ENCODE peak calls at places on chromosomes 12 and 14, in nine cellular contexts. One of them, this sample, is unnamed.

GRCh38 chr12:132374821-132375445 is 45.5 kb upstream of the GALNT9 start:
- DNase-seq in NAMALWA: no peak
- DNase-seq in mucosa of gallbladder: no peak
- DNase-seq in HS-5: no peak
- DNase-seq in left kidney: no peak
- DNase-seq in H4: no peak
- DNase-seq in SHP77: no peak
- DNase-seq in NCI-H1092 treated with DMSO at 0.1 percent for 48 hours: no peak
- DNase-seq in ELF-1: no peak
- DNase-seq in this sample: no peak

GRCh38 chr12:95083938-95084337 is 10.5 kb upstream of the NR2C1 start:
- DNase-seq in left kidney: peak
- DNase-seq in mucosa of gallbladder: peak
- DNase-seq in ELF-1: peak
- DNase-seq in SHP77: no peak
- DNase-seq in H4: peak
- DNase-seq in HS-5: peak
- DNase-seq in NCI-H1092 treated with DMSO at 0.1 percent for 48 hours: no peak
- DNase-seq in NAMALWA: no peak
- DNase-seq in this sample: peak

GRCh38 chr12:93315907-93316622 is 61.7 kb upstream of the NUDT4 start:
- DNase-seq in H4: no peak
- DNase-seq in ELF-1: no peak
- DNase-seq in NCI-H1092 treated with DMSO at 0.1 percent for 48 hours: no peak
- DNase-seq in NAMALWA: no peak
- DNase-seq in mucosa of gallbladder: no peak
- DNase-seq in SHP77: no peak
- DNase-seq in HS-5: no peak
- DNase-seq in left kidney: no peak
- DNase-seq in this sample: no peak

GRCh38 chr14:73249564-73250316 is 12.4 kb downstream of the PAPLN start:
- DNase-seq in NAMALWA: no peak
- DNase-seq in H4: no peak
- DNase-seq in HS-5: no peak
- DNase-seq in ELF-1: no peak
- DNase-seq in left kidney: no peak
- DNase-seq in mucosa of gallbladder: no peak
- DNase-seq in SHP77: no peak
- DNase-seq in NCI-H1092 treated with DMSO at 0.1 percent for 48 hours: no peak
- DNase-seq in this sample: no peak

GRCh38 chr12:24387381-24387780 is 437.9 kb upstream of the SOX5 start:
- DNase-seq in left kidney: no peak
- DNase-seq in NCI-H1092 treated with DMSO at 0.1 percent for 48 hours: no peak
- DNase-seq in H4: no peak
- DNase-seq in HS-5: no peak
- DNase-seq in SHP77: no peak
- DNase-seq in ELF-1: no peak
- DNase-seq in mucosa of gallbladder: no peak
- DNase-seq in NAMALWA: no peak
- DNase-seq in this sample: no peak

GRCh38 chr14:71290960-71291466 is 383.8 kb downstream of the PCNX1 start:
- DNase-seq in HS-5: peak
- DNase-seq in left kidney: peak
- DNase-seq in ELF-1: no peak
- DNase-seq in NCI-H1092 treated with DMSO at 0.1 percent for 48 hours: no peak
- DNase-seq in SHP77: no peak
- DNase-seq in H4: peak
- DNase-seq in mucosa of gallbladder: no peak
- DNase-seq in NAMALWA: no peak
- DNase-seq in this sample: peak

GRCh38 chr12:126567016-126567415 is 1501.8 kb downstream of the AACS start:
- DNase-seq in mucosa of gallbladder: no peak
- DNase-seq in NAMALWA: no peak
- DNase-seq in SHP77: no peak
- DNase-seq in NCI-H1092 treated with DMSO at 0.1 percent for 48 hours: no peak
- DNase-seq in HS-5: no peak
- DNase-seq in H4: no peak
- DNase-seq in left kidney: no peak
- DNase-seq in ELF-1: no peak
- DNase-seq in this sample: no peak

GRCh38 chr12:128983371-128983770 is 130.1 kb downstream of the GLT1D1 start:
- DNase-seq in ELF-1: peak
- DNase-seq in SHP77: no peak
- DNase-seq in NAMALWA: no peak
- DNase-seq in mucosa of gallbladder: no peak
- DNase-seq in HS-5: no peak
- DNase-seq in left kidney: no peak
- DNase-seq in NCI-H1092 treated with DMSO at 0.1 percent for 48 hours: no peak
- DNase-seq in H4: no peak
- DNase-seq in this sample: no peak

GRCh38 chr14:100285021-100285912 is 21.0 kb downstream of the SLC25A29 start:
- DNase-seq in SHP77: peak
- DNase-seq in HS-5: no peak
- DNase-seq in NCI-H1092 treated with DMSO at 0.1 percent for 48 hours: peak
- DNase-seq in ELF-1: peak
- DNase-seq in left kidney: peak
- DNase-seq in mucosa of gallbladder: peak
- DNase-seq in NAMALWA: peak
- DNase-seq in H4: peak
- DNase-seq in this sample: peak

GRCh38 chr12:56468216-56469006 is at the start of gene SPRYD4:
- DNase-seq in left kidney: peak
- DNase-seq in NCI-H1092 treated with DMSO at 0.1 percent for 48 hours: peak
- DNase-seq in mucosa of gallbladder: peak
- DNase-seq in SHP77: peak
- DNase-seq in H4: peak
- DNase-seq in NAMALWA: peak
- DNase-seq in ELF-1: peak
- DNase-seq in HS-5: peak
- DNase-seq in this sample: peak

GRCh38 chr12:131043401-131043871 is 89.7 kb downstream of the ADGRD1 start:
- DNase-seq in NAMALWA: no peak
- DNase-seq in H4: no peak
- DNase-seq in ELF-1: no peak
- DNase-seq in mucosa of gallbladder: no peak
- DNase-seq in left kidney: no peak
- DNase-seq in SHP77: no peak
- DNase-seq in HS-5: no peak
- DNase-seq in NCI-H1092 treated with DMSO at 0.1 percent for 48 hours: no peak
- DNase-seq in this sample: no peak

GRCh38 chr14:75978249-75978731 is 3.5 kb downstream of the TGFB3 start:
- DNase-seq in left kidney: no peak
- DNase-seq in HS-5: no peak
- DNase-seq in SHP77: no peak
- DNase-seq in NAMALWA: no peak
- DNase-seq in ELF-1: no peak
- DNase-seq in NCI-H1092 treated with DMSO at 0.1 percent for 48 hours: no peak
- DNase-seq in H4: no peak
- DNase-seq in mucosa of gallbladder: no peak
- DNase-seq in this sample: no peak

This sample was measured in GM03348.